ENCODE peak calls at places on chromosome 2, in eight cellular contexts. D is WERI-Rb-1, Z is HFFc6, O is B cell, R is adrenal gland, A is tibial nerve, J is BJ, P is tibial artery. H is an unnamed sample.

GRCh38 chr2:45004569-45005181 is 4.6 kb downstream of the SIX2 start:
- DNase-seq in D (no peak), Z (no peak), O (no peak), R (no peak), A (no peak), J (no peak), P (no peak), H (no peak)

GRCh38 chr2:30716117-30716900 is 90.9 kb downstream of the CAPN13 start:
- DNase-seq in D (peak), Z (no peak), O (no peak), R (no peak), A (no peak), J (no peak), P (peak), H (peak)

GRCh38 chr2:146873646-146874259 is 971.1 kb upstream of the ACVR2A start:
- DNase-seq in D (no peak), Z (no peak), O (no peak), R (no peak), A (no peak), J (no peak), P (no peak), H (no peak)

GRCh38 chr2:70133521-70134348 is 46.5 kb downstream of the PCBP1 start:
- DNase-seq in D (no peak), Z (no peak), O (no peak), R (peak), A (no peak), J (no peak), P (no peak), H (no peak)

GRCh38 chr2:121185571-121186074 is 99.4 kb downstream of the TFCP2L1 start:
- DNase-seq in D (no peak), Z (no peak), O (no peak), R (no peak), A (no peak), J (no peak), P (peak), H (no peak)

GRCh38 chr2:241820625-241821384 is 11.8 kb downstream of the NEU4 start:
- DNase-seq in D (no peak), Z (no peak), O (no peak), R (no peak), A (peak), J (no peak), P (peak), H (no peak)

GRCh38 chr2:3959372-3959771 is 256.0 kb downstream of the DCDC2C start:
- DNase-seq in D (no peak), Z (no peak), O (peak), R (peak), A (no peak), J (no peak), P (no peak), H (no peak)

GRCh38 chr2:65901809-65902208 is 469.4 kb upstream of the SPRED2 start:
- DNase-seq in D (no peak), Z (no peak), O (no peak), R (no peak), A (no peak), J (no peak), P (no peak), H (no peak)

GRCh38 chr2:68827681-68828080 is 43.5 kb downstream of the BMP10 start:
- DNase-seq in D (no peak), Z (no peak), O (no peak), R (no peak), A (no peak), J (no peak), P (no peak), H (no peak)

GRCh38 chr2:170368370-170368769 is 190.4 kb downstream of the MYO3B start:
- DNase-seq in D (no peak), Z (no peak), O (no peak), R (no peak), A (no peak), J (no peak), P (no peak), H (no peak)

GRCh38 chr2:70936979-70937811 is 1.5 kb downstream of the ATP6V1B1 start:
- DNase-seq in D (no peak), Z (peak), O (no peak), R (no peak), A (no peak), J (no peak), P (peak), H (peak)

GRCh38 chr2:181117176-181117925 is 136.9 kb downstream of the UBE2E3 start:
- DNase-seq in D (peak), Z (no peak), O (no peak), R (peak), A (no peak), J (no peak), P (no peak), H (no peak)

GRCh38 chr2:36338124-36338826 is 17.3 kb upstream of the CRIM1 start:
- DNase-seq in D (no peak), Z (no peak), O (no peak), R (no peak), A (no peak), J (no peak), P (no peak), H (no peak)

GRCh38 chr2:115739574-115739973 is 1297.1 kb downstream of the DPP10 start:
- DNase-seq in D (no peak), Z (no peak), O (no peak), R (no peak), A (no peak), J (no peak), P (no peak), H (no peak)

GRCh38 chr2:207143474-207144190 is 22.1 kb downstream of the KLF7 start:
- DNase-seq in D (no peak), Z (peak), O (peak), R (peak), A (peak), J (no peak), P (peak), H (no peak)

GRCh38 chr2:38279201-38279600 is 97.9 kb downstream of the ATL2 start:
- DNase-seq in D (peak), Z (no peak), O (no peak), R (no peak), A (no peak), J (no peak), P (no peak), H (no peak)

GRCh38 chr2:75525434-75526308 is 35.1 kb downstream of the EVA1A start:
- DNase-seq in D (no peak), Z (peak), O (no peak), R (no peak), A (no peak), J (no peak), P (no peak), H (no peak)

GRCh38 chr2:170276926-170277571 is 99.1 kb downstream of the MYO3B start:
- DNase-seq in D (no peak), Z (no peak), O (no peak), R (no peak), A (no peak), J (no peak), P (no peak), H (no peak)

GRCh38 chr2:238225911-238226697 is 13.7 kb downstream of the HES6 start:
- DNase-seq in D (no peak), Z (no peak), O (no peak), R (peak), A (no peak), J (no peak), P (no peak), H (no peak)

GRCh38 chr2:37585295-37585908 is 86.0 kb downstream of the CDC42EP3 start:
- DNase-seq in D (no peak), Z (no peak), O (no peak), R (no peak), A (no peak), J (no peak), P (no peak), H (no peak)

GRCh38 chr2:239227661-239228371 is 173.0 kb downstream of the HDAC4 start:
- DNase-seq in D (no peak), Z (no peak), O (no peak), R (peak), A (no peak), J (no peak), P (peak), H (no peak)
- TF ChIP-seq CTCF in D (no peak), Z (no peak), O (no peak), R (peak), A (no peak), J (no peak), P (no peak), H (no peak)

GRCh38 chr2:236785611-236786057 is 216.0 kb downstream of the ACKR3 start:
- DNase-seq in D (no peak), Z (no peak), O (no peak), R (no peak), A (no peak), J (no peak), P (no peak), H (no peak)

GRCh38 chr2:236786786-236787185 is 217.2 kb downstream of the ACKR3 start:
- DNase-seq in D (no peak), Z (no peak), O (no peak), R (no peak), A (no peak), J (no peak), P (no peak), H (no peak)

GRCh38 chr2:236790991-236791390 is 221.4 kb downstream of the ACKR3 start:
- DNase-seq in D (no peak), Z (no peak), O (no peak), R (no peak), A (no peak), J (no peak), P (no peak), H (no peak)

GRCh38 chr2:236783417-236784020 is 213.9 kb downstream of the ACKR3 start:
- DNase-seq in D (no peak), Z (no peak), O (no peak), R (no peak), A (no peak), J (no peak), P (no peak), H (no peak)

GRCh38 chr2:236787885-236788284 is 218.3 kb downstream of the ACKR3 start:
- DNase-seq in D (no peak), Z (no peak), O (no peak), R (peak), A (no peak), J (no peak), P (no peak), H (no peak)
- TF ChIP-seq CTCF in D (no peak), Z (no peak), O (no peak), R (no peak), A (no peak), J (no peak), P (no peak), H (no peak)

GRCh38 chr2:185215497-185215896 is 523.1 kb upstream of the FSIP2 start:
- DNase-seq in D (no peak), Z (no peak), O (no peak), R (no peak), A (no peak), J (no peak), P (no peak), H (no peak)
- TF ChIP-seq CTCF in D (no peak), Z (no peak), O (no peak), R (no peak), A (no peak), J (no peak), P (no peak), H (no peak)

GRCh38 chr2:6915399-6915798 is 1.8 kb upstream of the RNF144A start:
- DNase-seq in D (no peak), Z (no peak), O (no peak), R (no peak), A (no peak), J (no peak), P (no peak), H (no peak)

GRCh38 chr2:6916224-6916623 is 988 bp upstream of the RNF144A start:
- DNase-seq in D (no peak), Z (no peak), O (no peak), R (no peak), A (no peak), J (no peak), P (no peak), H (no peak)

GRCh38 chr2:6917761-6918421 is 679 bp downstream of the RNF144A start:
- DNase-seq in D (peak), Z (no peak), O (peak), R (no peak), A (no peak), J (no peak), P (no peak), H (no peak)

GRCh38 chr2:6916736-6917070 is 509 bp upstream of the RNF144A start:
- DNase-seq in D (no peak), Z (no peak), O (no peak), R (no peak), A (no peak), J (no peak), P (no peak), H (no peak)

DNA sequence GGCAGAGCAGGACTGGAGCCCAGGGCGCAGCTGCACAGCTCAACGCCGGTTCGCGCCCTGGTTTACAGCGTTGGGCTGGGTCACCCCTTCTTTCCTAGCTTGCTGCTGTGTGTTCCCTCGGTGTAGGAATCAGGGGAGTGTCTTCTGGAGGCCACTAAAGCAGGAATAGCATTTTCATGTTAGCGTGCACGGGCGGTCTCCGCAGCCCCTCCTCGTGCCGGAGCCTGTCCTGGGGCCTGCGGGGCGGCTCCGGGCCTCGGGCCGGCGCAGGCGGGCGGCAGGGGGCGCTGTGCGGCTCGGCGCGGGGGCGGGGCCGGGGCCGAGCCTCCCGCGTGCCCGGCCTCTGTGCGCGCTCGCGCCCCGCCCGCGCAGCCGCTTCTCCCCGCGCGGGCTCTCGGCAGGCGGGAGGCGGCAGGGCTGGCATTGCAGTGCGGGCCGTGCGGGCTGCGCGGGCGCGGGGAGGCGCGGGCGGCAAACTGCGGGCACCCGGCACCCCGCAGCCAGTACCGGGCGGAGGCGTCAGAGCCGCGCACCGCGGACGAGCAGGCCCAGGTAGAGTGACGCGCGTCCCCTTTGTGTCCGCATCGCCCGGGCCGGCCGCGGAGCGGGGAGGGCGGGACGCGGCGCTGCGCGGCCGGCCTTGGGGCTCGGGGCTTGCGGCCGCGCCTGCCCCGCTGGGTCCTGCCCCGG is at the start of gene RNF144A:
- DNase-seq in D (peak), Z (no peak), O (peak), R (peak), A (peak), J (no peak), P (no peak), H (peak)
- TF ChIP-seq CTCF in D (peak), Z (no peak), O (peak), R (peak), A (peak), J (peak), P (peak), H (peak)

GRCh38 chr2:97774425-97774824 is 61.0 kb downstream of the ZAP70 start:
- DNase-seq in D (peak), Z (no peak), O (no peak), R (no peak), A (no peak), J (no peak), P (no peak), H (no peak)
- TF ChIP-seq CTCF in D (peak), Z (no peak), O (no peak), R (no peak), A (no peak), J (peak), P (no peak), H (peak)

DNA sequence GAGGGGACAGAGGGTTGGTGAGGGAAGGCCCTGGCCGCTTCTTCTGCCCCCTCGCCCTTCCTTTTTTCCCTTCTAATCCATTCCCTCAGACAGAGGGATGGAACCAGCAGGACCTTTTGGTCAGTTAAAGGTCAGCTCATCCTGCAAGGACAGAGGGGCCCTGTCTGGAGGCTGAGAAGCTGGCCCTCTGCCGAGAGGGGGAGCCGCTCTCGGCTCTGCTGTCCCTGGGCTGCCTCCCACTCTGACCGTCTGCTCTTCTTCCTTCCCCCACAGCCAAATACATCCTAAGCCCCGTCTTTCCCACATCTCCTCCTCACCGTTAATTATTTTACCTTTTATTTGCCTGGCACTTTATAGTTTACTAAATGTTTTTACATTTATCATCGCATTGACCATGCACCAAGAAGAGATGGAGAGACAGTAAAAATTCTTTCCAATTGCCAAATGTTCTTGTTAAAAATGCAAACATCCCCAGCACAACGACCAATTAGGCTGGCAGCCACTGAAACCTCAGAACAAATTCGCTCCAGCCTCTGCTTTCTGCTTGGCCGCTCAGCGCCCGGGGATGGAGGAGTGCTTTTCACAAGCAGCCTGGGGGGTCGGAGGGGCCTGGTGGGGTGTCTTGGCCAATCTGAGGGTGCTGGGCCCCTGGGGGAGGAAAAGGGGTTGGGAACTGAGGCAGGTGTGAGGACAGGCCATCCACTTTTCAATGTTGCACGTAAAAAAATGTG is 123.8 kb downstream of the TNS1 start:
- DNase-seq in D (no peak), Z (no peak), O (no peak), R (no peak), A (no peak), J (no peak), P (no peak), H (no peak)
- TF ChIP-seq CTCF in D (peak), Z (no peak), O (no peak), R (no peak), A (no peak), J (no peak), P (no peak), H (peak)